ENCODE peak calls at places on chromosome 13, in four cellular contexts. One of them, this sample, is unnamed.

GRCh38 chr13:27012482-27013197 is 159.0 kb downstream of the USP12 start:
- DNase-seq in astrocyte: peak
- DNase-seq in keratinocyte: peak
- DNase-seq in H1: no peak
- DNase-seq in this sample: peak

GRCh38 chr13:52405767-52406494 is at the start of gene THSD1:
- DNase-seq in astrocyte: peak
- DNase-seq in keratinocyte: no peak
- DNase-seq in H1: no peak
- DNase-seq in this sample: peak

GRCh38 chr13:73465629-73465974 is 406.8 kb downstream of the KLF5 start:
- DNase-seq in astrocyte: peak
- DNase-seq in keratinocyte: peak
- DNase-seq in H1: no peak
- DNase-seq in this sample: peak

GRCh38 chr13:87147076-87147475 is 524.1 kb upstream of the SLITRK5 start:
- DNase-seq in astrocyte: peak
- DNase-seq in keratinocyte: no peak
- DNase-seq in H1: no peak
- DNase-seq in this sample: peak

GRCh38 chr13:46614582-46614981 is 61.6 kb downstream of the LRCH1 start:
- DNase-seq in astrocyte: peak
- DNase-seq in keratinocyte: no peak
- DNase-seq in H1: no peak
- DNase-seq in this sample: no peak

GRCh38 chr13:104014803-104015645 is 948.8 kb upstream of the SLC10A2 start:
- DNase-seq in astrocyte: peak
- DNase-seq in keratinocyte: no peak
- DNase-seq in H1: no peak
- DNase-seq in this sample: no peak

GRCh38 chr13:73248154-73248553 is 189.3 kb downstream of the KLF5 start:
- DNase-seq in astrocyte: no peak
- DNase-seq in keratinocyte: no peak
- DNase-seq in H1: no peak
- DNase-seq in this sample: no peak

GRCh38 chr13:93023929-93024328 is 202.7 kb upstream of the GPC6 start:
- DNase-seq in astrocyte: no peak
- DNase-seq in keratinocyte: no peak
- DNase-seq in H1: no peak
- DNase-seq in this sample: no peak

GRCh38 chr13:29411493-29411892 is 184.0 kb downstream of the SLC7A1 start:
- DNase-seq in astrocyte: peak
- DNase-seq in keratinocyte: no peak
- DNase-seq in H1: no peak
- DNase-seq in this sample: peak

GRCh38 chr13:105121221-105121620 is 1414.2 kb downstream of the EFNB2 start:
- DNase-seq in astrocyte: no peak
- DNase-seq in keratinocyte: no peak
- DNase-seq in H1: no peak
- DNase-seq in this sample: no peak

GRCh38 chr13:49844191-49844590 is 51.7 kb upstream of the KPNA3 start:
- DNase-seq in astrocyte: no peak
- DNase-seq in keratinocyte: no peak
- DNase-seq in H1: no peak
- DNase-seq in this sample: no peak

GRCh38 chr13:109105899-109106298 is 476.5 kb downstream of the MYO16 start:
- DNase-seq in astrocyte: no peak
- DNase-seq in keratinocyte: no peak
- DNase-seq in H1: no peak
- DNase-seq in this sample: no peak

GRCh38 chr13:105979131-105979530 is 556.3 kb downstream of the EFNB2 start:
- DNase-seq in astrocyte: no peak
- DNase-seq in keratinocyte: peak
- DNase-seq in H1: no peak
- DNase-seq in this sample: peak

GRCh38 chr13:25109341-25109740 is 13.4 kb downstream of the PABPC3 start:
- DNase-seq in astrocyte: peak
- DNase-seq in keratinocyte: peak
- DNase-seq in H1: no peak
- DNase-seq in this sample: no peak

GRCh38 chr13:106882222-106882621 is 314.3 kb upstream of the ARGLU1 start:
- DNase-seq in astrocyte: no peak
- DNase-seq in keratinocyte: no peak
- DNase-seq in H1: no peak
- DNase-seq in this sample: no peak

DNA sequence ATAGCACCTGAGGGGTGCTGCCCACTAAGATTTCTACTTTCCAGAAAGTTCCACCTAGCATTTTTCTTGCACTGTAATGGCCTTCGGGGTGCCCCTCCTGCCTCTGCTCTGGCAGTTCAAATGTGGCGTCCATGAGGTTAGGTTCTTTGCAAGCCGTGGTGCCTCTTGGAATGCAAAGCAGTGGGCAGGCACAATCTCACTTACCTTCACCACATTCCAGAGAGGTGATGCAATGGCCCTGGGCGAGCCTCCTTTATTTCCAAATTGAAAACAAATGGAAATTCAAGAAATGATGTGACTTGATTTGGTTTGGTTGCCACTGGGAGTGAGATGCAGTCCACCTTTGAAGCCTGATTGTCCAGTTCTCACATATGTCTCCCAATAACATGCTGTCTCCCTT is 46.9 kb downstream of the FGF9 start:
- DNase-seq in astrocyte: no peak
- DNase-seq in keratinocyte: peak
- DNase-seq in H1: peak
- DNase-seq in this sample: peak
- H3K9ac ChIP-seq in astrocyte: no peak
- H3K9ac ChIP-seq in keratinocyte: no peak
- H3K9ac ChIP-seq in H1: no peak
- H3K9ac ChIP-seq in this sample: no peak

GRCh38 chr13:59790626-59791025 is 373.1 kb downstream of the DIAPH3 start:
- DNase-seq in astrocyte: peak
- DNase-seq in keratinocyte: no peak
- DNase-seq in H1: no peak
- DNase-seq in this sample: no peak

GRCh38 chr13:59793107-59793506 is 370.6 kb downstream of the DIAPH3 start:
- DNase-seq in astrocyte: no peak
- DNase-seq in keratinocyte: no peak
- DNase-seq in H1: peak
- DNase-seq in this sample: no peak

GRCh38 chr13:59782696-59783095 is 381.0 kb downstream of the DIAPH3 start:
- DNase-seq in astrocyte: no peak
- DNase-seq in keratinocyte: no peak
- DNase-seq in H1: no peak
- DNase-seq in this sample: no peak

DNA sequence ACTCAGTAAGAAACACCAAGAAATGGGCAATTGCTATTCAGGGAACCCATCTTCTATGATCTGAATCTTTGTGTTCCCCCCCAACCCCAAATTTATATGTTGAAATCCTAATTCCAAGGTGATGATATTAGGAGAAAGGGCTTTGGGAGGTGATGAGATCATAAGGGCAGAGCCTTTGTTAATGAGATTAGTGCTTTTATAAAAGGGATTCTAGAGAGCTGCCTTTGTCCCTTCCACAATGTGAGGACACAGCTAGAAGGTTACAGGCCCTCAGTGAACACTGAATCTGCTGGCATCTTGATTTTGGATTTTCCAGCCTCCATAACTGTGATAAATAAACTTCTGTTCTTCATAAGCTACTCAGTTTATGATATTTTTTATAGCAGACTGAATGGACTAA is 376.0 kb downstream of the DIAPH3 start:
- DNase-seq in astrocyte: no peak
- DNase-seq in keratinocyte: no peak
- DNase-seq in H1: no peak
- DNase-seq in this sample: no peak
- H3K9ac ChIP-seq in astrocyte: no peak
- H3K9ac ChIP-seq in keratinocyte: no peak
- H3K9ac ChIP-seq in H1: no peak
- H3K9ac ChIP-seq in this sample: no peak

DNA sequence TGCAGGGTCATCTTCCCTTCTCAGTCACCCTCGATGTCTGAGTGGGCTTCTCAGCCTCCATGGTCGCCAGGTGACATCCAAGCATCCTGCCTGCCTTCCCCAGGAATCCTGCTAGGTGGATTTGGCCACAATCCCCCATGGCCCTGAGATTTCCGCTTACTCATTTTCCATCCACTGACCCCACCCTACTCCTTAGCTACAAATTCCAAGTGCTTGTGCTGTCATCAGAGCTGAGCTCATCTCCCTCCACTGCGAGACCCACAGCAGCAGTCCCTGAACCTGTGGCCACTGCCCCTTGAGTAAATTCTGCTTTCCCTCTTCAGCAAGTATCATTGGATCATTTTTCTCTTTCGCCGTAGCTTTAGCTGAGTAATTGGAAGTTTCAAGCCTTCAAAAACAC is 90.5 kb upstream of the ANKRD10 start:
- DNase-seq in astrocyte: peak
- DNase-seq in keratinocyte: no peak
- DNase-seq in H1: no peak
- DNase-seq in this sample: peak
- H3K9ac ChIP-seq in astrocyte: peak
- H3K9ac ChIP-seq in keratinocyte: no peak
- H3K9ac ChIP-seq in H1: no peak
- H3K9ac ChIP-seq in this sample: peak

GRCh38 chr13:33245505-33245904 is 40.0 kb downstream of the STARD13 start:
- DNase-seq in astrocyte: no peak
- DNase-seq in keratinocyte: no peak
- DNase-seq in H1: no peak
- DNase-seq in this sample: no peak
- H3K9ac ChIP-seq in astrocyte: no peak
- H3K9ac ChIP-seq in keratinocyte: no peak
- H3K9ac ChIP-seq in H1: no peak
- H3K9ac ChIP-seq in this sample: no peak

GRCh38 chr13:110340812-110341444 is 33.8 kb downstream of the COL4A2 start:
- DNase-seq in astrocyte: peak
- DNase-seq in keratinocyte: no peak
- DNase-seq in H1: no peak
- DNase-seq in this sample: no peak
- H3K9ac ChIP-seq in astrocyte: peak
- H3K9ac ChIP-seq in keratinocyte: no peak
- H3K9ac ChIP-seq in H1: no peak
- H3K9ac ChIP-seq in this sample: no peak

GRCh38 chr13:33973194-33973593 is 155.2 kb downstream of the RFC3 start:
- DNase-seq in astrocyte: no peak
- DNase-seq in keratinocyte: no peak
- DNase-seq in H1: no peak
- DNase-seq in this sample: no peak

GRCh38 chr13:33963134-33963533 is 145.2 kb downstream of the RFC3 start:
- DNase-seq in astrocyte: no peak
- DNase-seq in keratinocyte: no peak
- DNase-seq in H1: no peak
- DNase-seq in this sample: no peak

GRCh38 chr13:33971305-33971819 is 153.4 kb downstream of the RFC3 start:
- DNase-seq in astrocyte: no peak
- DNase-seq in keratinocyte: no peak
- DNase-seq in H1: no peak
- DNase-seq in this sample: peak

GRCh38 chr13:33970746-33971145 is 152.8 kb downstream of the RFC3 start:
- DNase-seq in astrocyte: no peak
- DNase-seq in keratinocyte: no peak
- DNase-seq in H1: no peak
- DNase-seq in this sample: no peak

DNA sequence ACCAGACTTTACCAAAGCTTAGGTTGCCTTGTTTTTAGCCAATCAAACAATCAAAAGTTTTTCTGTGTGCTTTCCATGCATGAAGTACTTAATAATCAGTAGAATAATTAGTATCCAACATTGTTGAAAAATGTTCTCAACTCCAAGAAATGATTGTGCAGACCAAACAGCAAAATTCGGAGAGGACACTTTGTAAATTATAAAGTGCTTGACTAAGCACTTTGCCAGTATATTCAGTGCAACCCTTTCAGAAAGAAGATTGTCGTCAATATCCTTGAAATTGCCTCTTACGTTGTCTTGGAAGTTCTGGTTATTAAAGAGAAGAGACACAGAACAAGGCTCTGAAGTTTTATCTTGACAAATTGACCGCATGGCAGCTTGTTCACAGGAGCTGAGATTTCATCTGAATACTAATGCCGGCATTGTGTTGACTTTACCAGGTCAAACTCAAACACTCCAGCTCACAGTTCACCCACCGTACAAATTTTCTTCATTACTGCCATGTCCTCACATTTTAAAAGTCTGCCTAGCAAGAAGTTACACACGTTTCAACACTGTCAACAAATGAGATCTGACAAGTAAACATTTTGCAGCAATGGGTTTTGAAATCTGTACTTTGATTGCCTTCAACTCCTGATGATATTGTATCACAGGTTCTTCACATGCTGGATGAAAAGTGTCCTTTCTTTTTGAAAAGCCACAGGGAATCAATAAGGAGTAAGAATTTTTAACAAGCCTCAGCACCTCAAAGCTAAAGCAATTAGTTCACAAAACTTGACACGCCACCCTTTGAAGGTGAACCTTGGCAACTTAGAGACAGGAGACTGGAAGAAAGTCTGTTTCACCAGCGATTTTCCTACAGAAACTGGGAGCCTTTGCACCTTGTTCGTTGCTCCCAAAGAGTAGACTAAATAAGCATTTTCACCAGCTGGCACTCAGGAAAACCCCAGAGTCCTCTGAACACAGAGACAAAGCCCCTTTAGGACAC is 150.9 kb downstream of the RFC3 start:
- DNase-seq in astrocyte: no peak
- DNase-seq in keratinocyte: no peak
- DNase-seq in H1: no peak
- DNase-seq in this sample: no peak
- H3K9ac ChIP-seq in astrocyte: no peak
- H3K9ac ChIP-seq in keratinocyte: no peak
- H3K9ac ChIP-seq in H1: no peak
- H3K9ac ChIP-seq in this sample: no peak

DNA sequence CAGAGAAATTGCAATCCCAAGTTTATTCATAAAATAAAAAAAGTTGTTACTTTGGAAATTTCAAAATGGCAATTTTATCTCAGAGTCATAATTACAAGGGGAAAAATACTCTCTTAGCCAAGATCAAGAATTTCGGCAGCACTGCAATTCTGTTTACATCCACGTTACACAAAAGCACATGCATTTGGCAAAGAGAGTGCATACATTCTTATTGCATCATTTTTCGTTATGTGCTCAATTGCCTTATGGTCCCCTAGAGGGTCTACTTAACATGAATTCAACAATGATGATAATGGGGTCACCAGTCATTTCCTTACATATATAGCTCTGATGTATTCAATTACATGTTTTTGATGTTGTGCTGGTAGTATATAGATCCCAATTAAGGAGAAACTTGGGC is 498.0 kb downstream of the DIAPH3 start:
- DNase-seq in astrocyte: no peak
- DNase-seq in keratinocyte: no peak
- DNase-seq in H1: no peak
- DNase-seq in this sample: no peak
- H3K9ac ChIP-seq in astrocyte: no peak
- H3K9ac ChIP-seq in keratinocyte: no peak
- H3K9ac ChIP-seq in H1: no peak
- H3K9ac ChIP-seq in this sample: no peak

GRCh38 chr13:113216165-113217056 is 7.0 kb downstream of the CUL4A start:
- DNase-seq in astrocyte: peak
- DNase-seq in keratinocyte: peak
- DNase-seq in H1: no peak
- DNase-seq in this sample: peak
- H3K9ac ChIP-seq in astrocyte: peak
- H3K9ac ChIP-seq in keratinocyte: peak
- H3K9ac ChIP-seq in H1: no peak
- H3K9ac ChIP-seq in this sample: no peak

This sample was measured in PC-3.